ENCODE peak calls at places on chromosome 6, in seven cellular contexts. I is mesendoderm, P is Panc1, Q is progenitor cell of endocrine pancreas, Z is cardiac fibroblast, F is left ventricle myocardium inferior, A is psoas muscle. L is an unnamed sample.
A peak's percentile ranks its signal among the peaks of the same experiment; 100 is the strongest.

GRCh38 chr6:99285881-99286280 is 63.6 kb downstream of the FAXC start:
- DNase-seq in I (no peak), P (no peak), Q (no peak), Z (no peak), F (no peak), A (no peak), L (no peak)

GRCh38 chr6:30880563-30881252 is 3.6 kb upstream of the DDR1 start:
- DNase-seq in I (peak; percentile 73), P (no peak), Q (no peak), Z (no peak), F (no peak), A (no peak), L (no peak)

GRCh38 chr6:31386977-31387376 is 16.4 kb upstream of the MICA start:
- DNase-seq in I (peak; percentile 74), P (no peak), Q (no peak), Z (no peak), F (no peak), A (no peak), L (no peak)

GRCh38 chr6:162385980-162386379 is 341.6 kb downstream of the PRKN start:
- DNase-seq in I (no peak), P (no peak), Q (no peak), Z (no peak), F (no peak), A (no peak), L (peak; percentile 27)

GRCh38 chr6:158737710-158738615 is 81.2 kb downstream of the EZR start:
- DNase-seq in I (no peak), P (no peak), Q (no peak), Z (peak; percentile 59), F (no peak), A (no peak), L (peak; percentile 78)

GRCh38 chr6:54076159-54076789 is 35.0 kb upstream of the MLIP start:
- DNase-seq in I (no peak), P (no peak), Q (no peak), Z (no peak), F (no peak), A (no peak), L (no peak)

GRCh38 chr6:140105857-140106256 is 731.4 kb upstream of the CITED2 start:
- DNase-seq in I (peak; percentile 85), P (peak; percentile 0), Q (no peak), Z (peak; percentile 50), F (no peak), A (no peak), L (peak; percentile 41)

GRCh38 chr6:37990762-37991525 is 171.4 kb downstream of the ZFAND3 start:
- DNase-seq in I (peak; percentile 16), P (no peak), Q (no peak), Z (peak; percentile 89), F (no peak), A (no peak), L (peak; percentile 87)

GRCh38 chr6:17315262-17315661 is 34.1 kb downstream of the RBM24 start:
- DNase-seq in I (no peak), P (no peak), Q (no peak), Z (no peak), F (no peak), A (no peak), L (no peak)

GRCh38 chr6:81774542-81774941 is 22.1 kb upstream of the TENT5A start:
- DNase-seq in I (no peak), P (no peak), Q (no peak), Z (no peak), F (no peak), A (no peak), L (no peak)

GRCh38 chr6:26086214-26086613 is 1.0 kb upstream of the HFE start:
- DNase-seq in I (no peak), P (no peak), Q (no peak), Z (no peak), F (no peak), A (no peak), L (no peak)

L was measured in iris pigment epithelial cell.